ENCODE peak calls at places on chromosome 17, in nine cellular contexts. B, K, D, R, C, N, P, H and M are unnamed samples.

GRCh38 chr17:50146927-50147640 is 3.4 kb downstream of the PPP1R9B start:
- DNase-seq in B (no peak), K (no peak), D (no peak), R (peak; percentile 44), C (no peak), N (no peak), P (no peak), H (no peak), M (no peak)

GRCh38 chr17:76848670-76849069 is 19.5 kb upstream of the MGAT5B start:
- DNase-seq in B (no peak), K (no peak), D (no peak), R (no peak), C (no peak), N (no peak), P (no peak), H (no peak), M (no peak)

GRCh38 chr17:6787081-6787693 is 11.2 kb downstream of the FBXO39 start:
- DNase-seq in B (no peak), K (no peak), D (no peak), R (no peak), C (no peak), N (no peak), P (no peak), H (no peak), M (no peak)

GRCh38 chr17:7992924-7993323 is 9.5 kb upstream of the GUCY2D start:
- DNase-seq in B (no peak), K (no peak), D (no peak), R (no peak), C (no peak), N (no peak), P (no peak), H (peak; percentile 53), M (no peak)

GRCh38 chr17:20207295-20207985 is 198.3 kb downstream of the SPECC1 start:
- DNase-seq in B (no peak), K (no peak), D (no peak), R (no peak), C (no peak), N (no peak), P (no peak), H (no peak), M (no peak)

GRCh38 chr17:38451030-38451839 is 23.0 kb downstream of the ARHGAP23 start:
- DNase-seq in B (peak; percentile 95), K (no peak), D (peak; percentile 94), R (no peak), C (peak; percentile 70), N (no peak), P (no peak), H (peak; percentile 76), M (peak; percentile 79)

GRCh38 chr17:55699178-55699865 is 23.3 kb downstream of the TMEM100 start:
- DNase-seq in B (no peak), K (no peak), D (no peak), R (no peak), C (peak; percentile 34), N (no peak), P (no peak), H (no peak), M (no peak)

GRCh38 chr17:81387235-81388060 is 7.8 kb upstream of the BAHCC1 start:
- DNase-seq in B (peak; percentile 74), K (no peak), D (peak; percentile 60), R (peak; percentile 65), C (peak; percentile 73), N (peak; percentile 44), P (no peak), H (no peak), M (peak; percentile 57)

GRCh38 chr17:8659758-8660410 is 29.4 kb upstream of the MYH10 start:
- DNase-seq in B (no peak), K (no peak), D (no peak), R (no peak), C (no peak), N (no peak), P (no peak), H (no peak), M (no peak)

GRCh38 chr17:30380106-30380420 is 1.3 kb downstream of the CPD start:
- DNase-seq in B (peak; percentile 29), K (no peak), D (no peak), R (no peak), C (no peak), N (no peak), P (no peak), H (no peak), M (peak; percentile 43)

GRCh38 chr17:6936370-6937028 is 59.4 kb upstream of the ALOX12 start:
- DNase-seq in B (peak; percentile 66), K (no peak), D (no peak), R (peak; percentile 45), C (peak; percentile 29), N (no peak), P (no peak), H (no peak), M (peak; percentile 6)

GRCh38 chr17:57275365-57275764 is 19.0 kb downstream of the MSI2 start:
- DNase-seq in B (no peak), K (no peak), D (no peak), R (no peak), C (no peak), N (no peak), P (no peak), H (no peak), M (no peak)

GRCh38 chr17:81431545-81432482 is 36.6 kb downstream of the BAHCC1 start:
- DNase-seq in B (no peak), K (no peak), D (no peak), R (no peak), C (no peak), N (no peak), P (no peak), H (no peak), M (no peak)

GRCh38 chr17:69857412-69857835 is 217.6 kb upstream of the KCNJ16 start:
- DNase-seq in B (peak; percentile 95), K (no peak), D (peak; percentile 25), R (no peak), C (no peak), N (no peak), P (no peak), H (peak; percentile 59), M (peak; percentile 95)

GRCh38 chr17:34672176-34672785 is 92.9 kb downstream of the TMEM132E start:
- DNase-seq in B (no peak), K (no peak), D (no peak), R (no peak), C (no peak), N (no peak), P (no peak), H (no peak), M (no peak)

GRCh38 chr17:59357929-59358328 is 26.5 kb downstream of the YPEL2 start:
- DNase-seq in B (peak; percentile 85), K (no peak), D (peak; percentile 68), R (no peak), C (no peak), N (no peak), P (no peak), H (no peak), M (peak; percentile 73)

GRCh38 chr17:82875418-82875856 is 35.6 kb upstream of the ZNF750 start:
- DNase-seq in B (no peak), K (no peak), D (no peak), R (no peak), C (no peak), N (no peak), P (no peak), H (no peak), M (no peak)

GRCh38 chr17:18981642-18982424 is 22.7 kb downstream of the FAM83G start:
- DNase-seq in B (peak; percentile 84), K (no peak), D (peak; percentile 85), R (no peak), C (no peak), N (peak; percentile 53), P (no peak), H (peak; percentile 76), M (peak; percentile 82)

GRCh38 chr17:6910987-6911603 is 79.6 kb upstream of the TEKT1 start:
- DNase-seq in B (peak; percentile 52), K (no peak), D (peak; percentile 47), R (no peak), C (no peak), N (peak; percentile 34), P (no peak), H (peak; percentile 60), M (peak; percentile 57)

GRCh38 chr17:6660101-6660500 is 8.5 kb downstream of the C17orf100 start:
- DNase-seq in B (no peak), K (no peak), D (no peak), R (no peak), C (no peak), N (no peak), P (no peak), H (no peak), M (no peak)

GRCh38 chr17:76243826-76244679 is 3.8 kb upstream of the RNF157 start:
- DNase-seq in B (peak; percentile 54), K (no peak), D (no peak), R (peak; percentile 39), C (no peak), N (no peak), P (no peak), H (no peak), M (no peak)

GRCh38 chr17:80807014-80807413 is 184.6 kb upstream of the CHMP6 start:
- DNase-seq in B (no peak), K (no peak), D (no peak), R (no peak), C (no peak), N (no peak), P (no peak), H (no peak), M (no peak)